ENCODE peak calls at places on chromosomes 4 and X, in four cellular contexts. X, V, D and C are unnamed samples.

GRCh38 chrX:145825896-145826295 is 8.3 kb downstream of the SLITRK2 start:
- DNase-seq in X (no peak), V (no peak), D (no peak), C (no peak)

GRCh38 chrX:49884290-49884862 is 5.1 kb downstream of the USP27X start:
- DNase-seq in X (peak), V (peak), D (peak), C (peak)

GRCh38 chr4:87650938-87651337 is 858 bp downstream of the DMP1 start:
- DNase-seq in X (no peak), V (no peak), D (no peak), C (no peak)

GRCh38 chr4:72997409-72997808 is 72.1 kb downstream of the COX18 start:
- DNase-seq in X (no peak), V (no peak), D (no peak), C (no peak)

GRCh38 chr4:174307694-174308093 is 24.0 kb downstream of the CEP44 start:
- DNase-seq in X (no peak), V (no peak), D (no peak), C (no peak)

GRCh38 chr4:109912706-109913621 is at the start of gene EGF:
- DNase-seq in X (no peak), V (no peak), D (no peak), C (peak)

GRCh38 chr4:13461511-13461910 is 22.6 kb downstream of the RAB28 start:
- DNase-seq in X (no peak), V (no peak), D (no peak), C (no peak)

GRCh38 chr4:106763044-106763443 is 273.1 kb downstream of the DKK2 start:
- DNase-seq in X (peak), V (no peak), D (no peak), C (no peak)

GRCh38 chrX:134254511-134254910 is 17.5 kb downstream of the CCDC160 start:
- DNase-seq in X (no peak), V (no peak), D (no peak), C (no peak)

GRCh38 chrX:86002076-86002896 is 45.1 kb downstream of the CHM start:
- DNase-seq in X (no peak), V (peak), D (no peak), C (peak)

GRCh38 chrX:34810364-34810763 is 132.2 kb upstream of the FAM47B start:
- DNase-seq in X (no peak), V (no peak), D (no peak), C (no peak)

GRCh38 chr4:62482355-62482754 is 1282.2 kb downstream of the ADGRL3 start:
- DNase-seq in X (no peak), V (no peak), D (no peak), C (no peak)

GRCh38 chr4:190020790-190021717 is 6.0 kb downstream of the FRG2 start:
- DNase-seq in X (no peak), V (peak), D (no peak), C (peak)

GRCh38 chrX:45781901-45782553 is 581.4 kb upstream of the DIPK2B start:
- DNase-seq in X (peak), V (peak), D (no peak), C (no peak)

GRCh38 chr4:139576219-139576618 is 20.2 kb upstream of the SETD7 start:
- DNase-seq in X (no peak), V (no peak), D (no peak), C (no peak)

GRCh38 chr4:184471872-184472539 is 2.3 kb downstream of the IRF2 start:
- DNase-seq in X (peak), V (no peak), D (no peak), C (no peak)

DNA sequence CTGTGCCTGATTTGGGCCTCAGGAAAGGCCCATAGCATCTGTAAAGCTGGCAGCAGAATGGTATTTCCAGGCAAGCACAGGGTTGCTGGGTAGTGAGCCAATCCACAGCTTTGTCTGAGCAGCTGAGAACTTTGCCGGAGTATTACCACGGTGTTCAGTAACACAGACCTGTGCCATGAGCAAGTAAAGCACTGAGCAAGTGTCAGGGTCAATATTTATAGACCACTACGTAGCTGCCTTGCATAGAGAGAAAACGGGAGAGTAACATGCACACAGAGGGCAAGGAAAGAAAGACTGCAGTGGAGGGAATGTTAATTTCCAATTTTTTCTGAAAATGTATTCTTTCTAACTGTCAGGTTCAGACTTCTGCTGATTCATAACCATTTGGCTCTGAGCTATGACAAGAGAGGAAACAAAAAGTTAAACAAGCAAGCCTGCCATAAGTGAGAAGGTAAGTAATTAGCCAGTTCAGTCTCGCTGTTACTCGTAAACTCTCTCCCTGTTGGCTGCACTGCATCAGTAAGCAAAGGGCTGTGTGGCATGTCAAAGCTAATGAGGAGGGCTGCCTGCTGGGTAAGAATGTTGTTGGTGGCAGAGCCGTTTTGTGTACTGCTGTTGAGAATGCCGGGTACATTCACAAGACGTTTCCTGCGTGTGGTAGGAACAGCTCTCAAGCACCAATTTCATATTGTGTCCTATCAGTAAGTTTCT is 238.1 kb downstream of the BMPR1B start:
- DNase-seq in X (peak), V (no peak), D (no peak), C (no peak)
- TF ChIP-seq TARDBP in X (no peak), V (no peak), D (no peak), C (no peak)

GRCh38 chrX:18617351-18617750 is 54.6 kb downstream of the RS1 start:
- DNase-seq in X (no peak), V (peak), D (no peak), C (no peak)
- TF ChIP-seq TARDBP in X (no peak), V (no peak), D (no peak), C (no peak)

DNA sequence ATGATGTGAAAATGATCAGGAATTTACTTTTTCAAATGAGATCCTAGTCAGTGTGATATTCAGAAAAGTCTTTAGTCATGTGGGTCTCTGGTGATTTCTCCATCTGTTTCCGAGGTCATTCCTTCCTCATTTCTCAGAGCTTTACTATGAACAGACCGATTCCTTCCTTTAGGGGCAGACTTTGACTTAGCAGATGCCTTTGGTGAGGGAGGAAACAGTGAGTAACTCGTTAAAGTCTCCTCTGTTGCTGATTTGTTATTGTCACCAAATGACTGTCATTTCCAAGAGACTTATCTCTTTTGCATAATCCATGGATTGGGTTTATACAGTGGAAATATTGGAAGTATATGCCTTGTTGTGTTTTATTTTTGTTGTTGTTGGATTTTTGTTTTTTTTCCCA is 76.2 kb upstream of the CD99 start:
- DNase-seq in X (no peak), V (no peak), D (no peak), C (no peak)
- TF ChIP-seq TARDBP in X (no peak), V (no peak), D (no peak), C (no peak)

GRCh38 chr4:48032721-48033120 is 16.1 kb downstream of the NIPAL1 start:
- DNase-seq in X (no peak), V (peak), D (no peak), C (no peak)

GRCh38 chr4:48037117-48037462 is 20.5 kb downstream of the NIPAL1 start:
- DNase-seq in X (no peak), V (no peak), D (no peak), C (no peak)

GRCh38 chr4:48035952-48036351 is 19.4 kb downstream of the NIPAL1 start:
- DNase-seq in X (no peak), V (no peak), D (no peak), C (no peak)

GRCh38 chr4:48031802-48032525 is 15.4 kb downstream of the NIPAL1 start:
- DNase-seq in X (no peak), V (no peak), D (no peak), C (no peak)

DNA sequence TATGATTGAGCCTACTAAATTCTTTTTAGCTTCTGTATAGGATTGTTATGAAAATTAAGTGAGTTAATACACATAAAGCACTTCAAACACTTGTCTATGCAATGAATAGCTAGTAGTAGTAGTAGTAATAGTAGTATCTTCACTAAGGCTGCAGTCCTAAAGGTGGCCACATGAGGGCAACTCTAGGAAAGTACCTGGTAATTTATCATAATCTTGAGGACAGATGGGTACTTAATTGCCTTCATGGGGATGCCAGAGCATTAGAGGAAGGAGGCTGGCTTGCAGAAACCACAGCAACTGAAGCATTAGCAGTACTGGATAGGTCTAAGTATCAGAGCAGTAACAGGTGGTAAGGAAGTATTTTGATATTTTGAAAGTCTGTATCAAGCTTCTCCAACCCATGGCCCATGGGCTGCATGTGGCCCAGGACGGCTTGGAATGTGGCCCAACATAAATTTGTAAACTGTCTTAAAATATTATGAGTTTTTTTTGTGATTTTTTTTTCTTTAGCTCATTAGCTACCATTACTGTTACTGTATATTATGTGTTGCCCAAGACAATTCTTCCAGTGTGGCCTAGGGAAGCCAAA is 17.3 kb downstream of the NIPAL1 start:
- DNase-seq in X (peak), V (peak), D (no peak), C (peak)
- TF ChIP-seq TARDBP in X (no peak), V (no peak), D (no peak), C (no peak)

GRCh38 chrX:140766024-140766611 is 56.6 kb downstream of the LINC00632 start:
- DNase-seq in X (peak), V (peak), D (no peak), C (peak)
- TF ChIP-seq TARDBP in X (no peak), V (no peak), D (no peak), C (no peak)

DNA sequence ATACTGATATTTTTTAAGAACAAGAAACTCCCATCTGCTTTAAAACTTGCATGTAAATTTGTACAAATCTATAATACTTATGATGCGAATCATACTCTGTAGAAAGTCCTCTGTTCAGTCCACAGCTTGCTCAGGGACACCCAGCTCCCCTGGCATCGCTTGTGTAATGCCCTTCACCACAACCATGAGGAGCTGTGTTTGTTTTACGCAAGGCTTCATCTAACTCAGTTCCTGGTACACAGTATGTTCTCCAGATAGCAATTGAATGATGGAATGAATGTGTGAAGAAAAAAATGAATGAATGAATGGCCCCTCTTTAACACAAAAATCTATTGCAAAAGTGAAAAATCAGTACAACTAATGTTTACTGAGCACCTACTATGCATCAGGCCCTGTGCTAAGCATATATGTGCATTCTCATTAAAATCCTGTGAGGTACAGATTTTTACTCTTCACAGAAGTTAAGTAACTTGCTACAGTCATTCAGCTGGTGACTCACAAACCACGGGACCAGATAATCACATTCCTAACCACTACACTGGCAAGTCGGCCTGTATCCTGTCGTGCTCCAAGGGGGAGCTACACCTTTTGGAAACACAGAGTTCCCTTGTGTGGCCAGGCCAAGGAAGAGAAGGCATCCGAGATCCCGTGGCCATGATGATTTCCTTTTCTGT is 58.7 kb upstream of the KDR start:
- DNase-seq in X (no peak), V (no peak), D (no peak), C (no peak)
- TF ChIP-seq TARDBP in X (no peak), V (no peak), D (no peak), C (no peak)

DNA sequence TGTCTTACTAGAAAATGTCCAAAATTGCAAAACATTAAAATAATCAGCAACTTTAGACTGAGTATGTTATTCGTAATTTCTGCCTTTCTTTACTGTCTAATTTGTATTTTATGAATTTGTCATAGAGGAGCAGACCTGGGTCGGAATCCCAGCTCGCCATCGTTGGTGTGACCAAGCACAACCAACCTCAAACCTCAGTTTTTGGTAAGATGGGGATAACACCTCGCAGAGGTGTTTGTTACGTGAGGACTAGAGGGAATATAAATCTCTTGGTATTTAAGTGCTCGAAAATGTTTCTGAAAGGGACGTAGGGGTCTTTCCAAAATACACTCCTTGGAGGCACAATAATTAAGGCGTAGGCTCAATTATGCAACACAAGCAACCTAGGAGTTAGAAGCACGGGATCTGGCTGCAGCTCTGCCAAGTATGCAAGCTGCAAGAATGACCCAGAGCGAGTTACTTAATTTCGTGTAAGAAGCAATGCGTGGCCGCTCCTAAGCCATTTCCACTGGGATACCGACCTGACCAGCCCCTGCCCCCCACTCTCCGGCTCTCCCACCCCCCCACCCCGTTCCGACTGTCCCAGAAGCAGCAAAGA is 602 bp downstream of the ADH5 start:
- DNase-seq in X (peak), V (peak), D (no peak), C (peak)
- TF ChIP-seq TARDBP in X (no peak), V (no peak), D (no peak), C (no peak)

DNA sequence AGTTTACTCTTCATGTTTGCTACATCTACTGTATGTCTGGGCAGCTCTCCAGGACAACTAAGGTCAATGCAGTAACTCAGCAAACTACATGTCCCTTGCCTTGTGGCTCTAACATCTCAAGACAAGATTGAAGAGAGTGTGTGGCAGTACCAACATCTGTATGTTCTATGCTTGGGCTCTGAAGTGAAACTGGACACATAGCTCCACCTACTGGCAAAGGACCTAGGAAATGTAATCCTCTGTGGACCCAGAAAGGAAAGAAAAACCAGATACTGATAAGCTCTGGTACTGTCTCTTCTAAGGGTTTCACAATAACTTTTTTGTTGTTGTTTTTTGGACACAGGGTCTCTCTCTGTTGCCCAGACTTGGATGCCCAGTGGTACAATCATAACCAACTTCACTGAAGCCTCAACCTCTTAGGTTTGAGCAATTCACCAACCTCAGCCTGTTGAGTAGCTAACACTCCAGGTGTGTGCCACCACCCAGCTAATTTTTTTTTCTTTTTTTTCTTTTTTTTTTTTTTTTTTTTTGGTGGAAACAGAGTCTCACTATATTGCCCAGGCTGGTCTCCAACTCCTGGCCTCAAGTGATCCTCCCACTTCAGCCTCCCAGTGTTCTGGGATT is 64.1 kb downstream of the QDPR start:
- DNase-seq in X (peak), V (peak), D (peak), C (peak)
- TF ChIP-seq TARDBP in X (no peak), V (no peak), D (no peak), C (no peak)

GRCh38 chr4:98793658-98794057 is 135.2 kb upstream of the TSPAN5 start:
- DNase-seq in X (no peak), V (no peak), D (no peak), C (no peak)
- TF ChIP-seq TARDBP in X (no peak), V (no peak), D (no peak), C (no peak)